ENCODE peak calls at places on chromosomes 2 and 18, in nine cellular contexts. Q, H, P, W, B, Z, E, Y and C are unnamed samples.
A peak's percentile ranks its signal among the peaks of the same experiment; 100 is the strongest.

GRCh38 chr2:145022671-145023330 is 502.9 kb upstream of the ZEB2 start:
- DNase-seq in Q (no peak), H (no peak), P (peak; percentile 51), W (no peak), B (no peak), Z (no peak), E (no peak), Y (no peak), C (peak; percentile 98)

GRCh38 chr2:98903064-98903355 is 33.0 kb downstream of the CRACDL start:
- DNase-seq in Q (no peak), H (no peak), P (no peak), W (no peak), B (no peak), Z (no peak), E (no peak), Y (peak; percentile 41), C (no peak)

GRCh38 chr2:120210234-120210781 is 12.9 kb downstream of the TMEM185B start:
- DNase-seq in Q (no peak), H (no peak), P (no peak), W (no peak), B (no peak), Z (no peak), E (peak; percentile 59), Y (no peak), C (no peak)

GRCh38 chr2:100247256-100248043 is 74.9 kb downstream of the LONRF2 start:
- DNase-seq in Q (peak; percentile 73), H (no peak), P (no peak), W (no peak), B (no peak), Z (no peak), E (no peak), Y (no peak), C (no peak)

GRCh38 chr2:79887747-79888374 is 375.0 kb downstream of the CTNNA2 start:
- DNase-seq in Q (no peak), H (peak; percentile 30), P (peak; percentile 38), W (no peak), B (no peak), Z (peak; percentile 65), E (peak; percentile 24), Y (peak; percentile 63), C (peak; percentile 58)

GRCh38 chr18:48828201-48828580 is 122.6 kb downstream of the SMAD7 start:
- DNase-seq in Q (no peak), H (no peak), P (no peak), W (no peak), B (no peak), Z (no peak), E (no peak), Y (no peak), C (no peak)

GRCh38 chr2:215917953-215918620 is 95.3 kb downstream of the MREG start:
- DNase-seq in Q (no peak), H (no peak), P (peak; percentile 27), W (no peak), B (no peak), Z (no peak), E (peak; percentile 11), Y (peak; percentile 52), C (peak; percentile 95)

GRCh38 chr2:188870289-188870688 is 103.9 kb upstream of the COL3A1 start:
- DNase-seq in Q (no peak), H (no peak), P (no peak), W (no peak), B (no peak), Z (no peak), E (peak; percentile 4), Y (no peak), C (peak; percentile 6)

GRCh38 chr18:77098033-77098432 is 34.5 kb downstream of the MBP start:
- DNase-seq in Q (no peak), H (no peak), P (no peak), W (no peak), B (no peak), Z (no peak), E (no peak), Y (no peak), C (no peak)

GRCh38 chr2:233486778-233487552 is 79.6 kb downstream of the USP40 start:
- DNase-seq in Q (no peak), H (no peak), P (peak; percentile 99), W (no peak), B (no peak), Z (no peak), E (no peak), Y (no peak), C (peak; percentile 82)

GRCh38 chr2:19408592-19408991 is 50.2 kb upstream of the OSR1 start:
- DNase-seq in Q (no peak), H (no peak), P (no peak), W (no peak), B (no peak), Z (no peak), E (no peak), Y (no peak), C (no peak)

GRCh38 chr18:49521251-49521650 is 34.2 kb upstream of the C18orf32 start:
- DNase-seq in Q (no peak), H (no peak), P (no peak), W (no peak), B (no peak), Z (no peak), E (no peak), Y (peak; percentile 44), C (no peak)

GRCh38 chr18:6811816-6812215 is 82.3 kb downstream of the ARHGAP28 start:
- DNase-seq in Q (no peak), H (no peak), P (no peak), W (no peak), B (no peak), Z (no peak), E (no peak), Y (no peak), C (no peak)

GRCh38 chr2:233471291-233472035 is 95.1 kb downstream of the USP40 start:
- DNase-seq in Q (peak; percentile 64), H (no peak), P (no peak), W (no peak), B (no peak), Z (no peak), E (no peak), Y (peak; percentile 14), C (no peak)

GRCh38 chr2:230877737-230878598 is 13.2 kb downstream of the ITM2C start:
- DNase-seq in Q (peak; percentile 63), H (no peak), P (no peak), W (no peak), B (no peak), Z (no peak), E (no peak), Y (peak; percentile 37), C (no peak)

GRCh38 chr2:96325884-96326255 is 753 bp downstream of the ITPRIPL1 start:
- DNase-seq in Q (no peak), H (no peak), P (no peak), W (no peak), B (no peak), Z (no peak), E (peak; percentile 74), Y (no peak), C (no peak)

GRCh38 chr2:69138247-69138754 is 125.3 kb downstream of the ANTXR1 start:
- DNase-seq in Q (no peak), H (no peak), P (peak; percentile 86), W (no peak), B (no peak), Z (no peak), E (no peak), Y (peak; percentile 35), C (peak; percentile 84)

GRCh38 chr2:224083631-224084030 is 44.5 kb upstream of the SERPINE2 start:
- DNase-seq in Q (no peak), H (no peak), P (no peak), W (no peak), B (no peak), Z (no peak), E (no peak), Y (no peak), C (no peak)

GRCh38 chr2:39264733-39265132 is 21.0 kb upstream of the CDKL4 start:
- DNase-seq in Q (no peak), H (no peak), P (no peak), W (no peak), B (no peak), Z (no peak), E (no peak), Y (no peak), C (no peak)